ENCODE peak calls at places on chromosomes 5 and 9, in five cellular contexts. R, Q, X, J and Z are unnamed samples.

GRCh38 chr5:144436007-144436406 is 265.3 kb downstream of the KCTD16 start:
- DNase-seq in Q (no peak), X (no peak), J (no peak), R (no peak), Z (no peak)

GRCh38 chr5:116573617-116574431 is 799 bp downstream of the SEMA6A start:
- DNase-seq in X (peak; percentile 28), R (peak; percentile 83), J (no peak), Q (no peak), Z (peak; percentile 27)

GRCh38 chr9:99416007-99416406 is 193.9 kb downstream of the SEC61B start:
- DNase-seq in X (no peak), Q (no peak), R (no peak), J (no peak), Z (no peak)

GRCh38 chr5:133082128-133082527 is 30.3 kb downstream of the HSPA4 start:
- DNase-seq in Q (no peak), J (no peak), R (no peak), X (no peak), Z (no peak)

GRCh38 chr5:143536364-143536763 is 132.9 kb upstream of the NR3C1 start:
- DNase-seq in X (no peak), J (peak; percentile 28), R (no peak), Q (no peak), Z (no peak)

GRCh38 chr5:137743031-137743640 is 7.2 kb upstream of the KLHL3 start:
- DNase-seq in X (peak; percentile 61), J (peak; percentile 65), R (no peak), Q (peak; percentile 50), Z (peak; percentile 41)

GRCh38 chr5:92552206-92553160 is 1028.5 kb downstream of the NR2F1-AS1 start:
- DNase-seq in R (no peak), X (no peak), Q (no peak), J (no peak), Z (no peak)

GRCh38 chr5:72955143-72955767 is 586 bp upstream of the FCHO2 start:
- DNase-seq in J (no peak), X (peak; percentile 75), Q (peak; percentile 85), R (no peak), Z (peak; percentile 78)

GRCh38 chr9:93690618-93691017 is 114.2 kb downstream of the PHF2 start:
- DNase-seq in J (no peak), X (no peak), Q (no peak), R (no peak), Z (no peak)

GRCh38 chr9:16377311-16377710 is 493.2 kb downstream of the BNC2 start:
- DNase-seq in X (no peak), J (no peak), R (no peak), Q (no peak), Z (no peak)

GRCh38 chr9:123434619-123435240 is 78.7 kb downstream of the CRB2 start:
- DNase-seq in X (no peak), R (peak; percentile 48), J (no peak), Q (no peak), Z (no peak)

GRCh38 chr9:123373941-123374340 is 17.9 kb downstream of the CRB2 start:
- DNase-seq in X (no peak), Q (peak; percentile 62), R (no peak), J (no peak), Z (no peak)

GRCh38 chr5:112329429-112330090 is 89.5 kb downstream of the EPB41L4A start:
- DNase-seq in Q (no peak), R (no peak), J (no peak), X (no peak), Z (no peak)

GRCh38 chr9:5395428-5395827 is 42.3 kb downstream of the PLGRKT start:
- DNase-seq in X (no peak), R (no peak), J (no peak), Q (no peak), Z (no peak)

GRCh38 chr5:2511131-2511530 is 240.3 kb downstream of the IRX2 start:
- DNase-seq in J (no peak), R (no peak), Q (no peak), X (no peak), Z (no peak)

GRCh38 chr5:87598460-87598859 is 185.7 kb upstream of the CCNH start:
- DNase-seq in R (no peak), X (no peak), J (no peak), Q (no peak), Z (no peak)

GRCh38 chr9:86557063-86557766 is 203.0 kb upstream of the TUT7 start:
- DNase-seq in J (no peak), Q (peak; percentile 70), X (no peak), R (no peak), Z (no peak)

GRCh38 chr9:136825295-136826187 is 16.7 kb upstream of the AJM1 start:
- DNase-seq in Q (no peak), X (peak; percentile 11), R (no peak), J (no peak), Z (no peak)

GRCh38 chr5:59221769-59222168 is 638.9 kb downstream of the RAB3C start:
- DNase-seq in Q (no peak), J (no peak), X (no peak), R (no peak), Z (no peak)

GRCh38 chr9:73683862-73684591 is 532.4 kb downstream of the ANXA1 start:
- DNase-seq in R (no peak), Q (no peak), X (no peak), J (no peak), Z (no peak)

GRCh38 chr9:4192450-4192849 is 107.4 kb downstream of the GLIS3 start:
- DNase-seq in X (no peak), Q (no peak), J (no peak), R (no peak), Z (no peak)

GRCh38 chr5:172142709-172143215 is 45.3 kb downstream of the STK10 start:
- DNase-seq in X (no peak), J (no peak), R (no peak), Q (no peak), Z (no peak)

DNA sequence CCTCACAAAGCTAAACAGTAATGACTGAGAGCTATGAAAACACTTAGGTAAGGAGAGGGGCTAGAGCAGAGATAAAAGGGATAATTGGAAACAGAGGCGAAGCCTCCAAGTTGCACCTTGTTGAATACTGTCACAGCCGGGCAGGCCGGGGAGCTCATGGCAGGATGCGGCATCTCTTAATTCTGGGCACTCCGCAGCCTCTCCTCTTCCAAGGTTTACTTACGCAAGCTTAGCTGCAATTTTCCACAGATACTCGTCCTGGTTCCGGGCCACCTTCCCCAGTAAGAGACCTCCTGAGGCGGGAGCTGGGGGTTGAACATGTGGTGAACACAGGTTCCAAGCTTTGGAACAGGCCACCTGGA is 334.9 kb downstream of the CWC27 start:
- DNase-seq in X (peak; percentile 14), R (no peak), J (peak; percentile 33), Q (peak; percentile 18), Z (no peak)
- H3K4me3 ChIP-seq in X (no peak overlapping the region), R (peak overlapping the region; percentile 66), J (peak overlapping the region; percentile 52), Q (peak overlapping the region; percentile 56), Z (peak overlapping the region; percentile 61)

GRCh38 chr9:71758277-71758676 is 10.0 kb downstream of the CEMIP2 start:
- DNase-seq in J (no peak), Q (no peak), X (no peak), R (no peak), Z (no peak)
- H3K4me1 ChIP-seq in J (peaks cover 5% of the 10 kb centered on the region), Q (no peaks in the 10 kb centered on the region), X (peaks cover 73% of the 10 kb centered on the region), R (peaks cover 47% of the 10 kb centered on the region), Z (peaks cover 15% of the 10 kb centered on the region)

GRCh38 chr5:96408841-96409458 is 24.1 kb downstream of the PCSK1 start:
- DNase-seq in Q (no peak), J (no peak), R (no peak), X (no peak), Z (no peak)
- TF ChIP-seq POLR2A in Q (no peak), J (no peak), R (no peak), X (no peak), Z (no peak)

GRCh38 chr9:104263942-104264341 is 169.8 kb downstream of the SMC2 start:
- DNase-seq in Q (no peak), X (no peak), J (no peak), R (no peak), Z (no peak)

GRCh38 chr9:104256031-104256709 is 162.1 kb downstream of the SMC2 start:
- DNase-seq in J (no peak), R (no peak), X (no peak), Q (no peak), Z (no peak)

GRCh38 chr9:104256710-104257091 is 162.6 kb downstream of the SMC2 start:
- DNase-seq in J (no peak), Q (no peak), R (no peak), X (no peak), Z (no peak)

GRCh38 chr9:104260004-104260403 is 165.9 kb downstream of the SMC2 start:
- DNase-seq in Q (no peak), R (no peak), J (no peak), X (no peak), Z (no peak)

DNA sequence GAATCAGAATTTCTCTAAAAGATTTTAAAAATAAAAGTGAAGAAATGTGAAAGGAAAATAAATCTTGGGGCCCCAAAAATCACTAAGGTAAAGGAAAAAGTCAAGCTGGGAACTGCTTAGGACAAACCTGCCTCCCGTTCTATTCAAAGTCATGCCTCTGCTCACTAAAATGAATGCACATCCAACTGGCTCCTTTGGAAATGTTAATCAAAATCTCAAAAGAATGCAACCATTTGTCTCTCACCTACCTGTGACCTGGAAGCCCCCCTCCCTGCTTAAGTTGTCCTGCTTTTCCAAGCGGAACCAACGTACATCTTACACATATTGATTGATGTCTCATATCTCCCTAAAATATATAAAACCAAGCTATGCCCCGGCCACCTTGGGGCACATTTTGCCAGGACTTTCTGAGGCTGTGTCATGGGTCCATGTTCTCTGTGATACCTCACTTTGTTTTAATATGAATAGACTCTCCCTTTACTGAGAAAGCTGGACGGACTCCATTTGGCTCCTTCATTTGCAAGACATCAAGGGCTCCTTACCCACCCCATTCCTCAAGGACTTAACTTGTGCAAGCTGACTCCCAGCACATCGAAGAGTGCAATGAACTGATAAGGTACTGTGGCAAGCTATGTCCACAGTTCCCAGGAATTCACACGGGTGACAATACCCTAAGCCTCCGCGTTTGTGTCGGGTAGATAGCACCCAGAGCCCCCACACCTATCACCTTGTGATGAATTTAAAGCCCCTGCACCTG is 164.4 kb downstream of the SMC2 start:
- DNase-seq in X (no peak), R (no peak), Q (no peak), J (no peak), Z (no peak)
- H3K4me3 ChIP-seq in X (no peak overlapping the region), R (no peak overlapping the region), Q (no peak overlapping the region), J (no peak overlapping the region), Z (no peak overlapping the region)

DNA sequence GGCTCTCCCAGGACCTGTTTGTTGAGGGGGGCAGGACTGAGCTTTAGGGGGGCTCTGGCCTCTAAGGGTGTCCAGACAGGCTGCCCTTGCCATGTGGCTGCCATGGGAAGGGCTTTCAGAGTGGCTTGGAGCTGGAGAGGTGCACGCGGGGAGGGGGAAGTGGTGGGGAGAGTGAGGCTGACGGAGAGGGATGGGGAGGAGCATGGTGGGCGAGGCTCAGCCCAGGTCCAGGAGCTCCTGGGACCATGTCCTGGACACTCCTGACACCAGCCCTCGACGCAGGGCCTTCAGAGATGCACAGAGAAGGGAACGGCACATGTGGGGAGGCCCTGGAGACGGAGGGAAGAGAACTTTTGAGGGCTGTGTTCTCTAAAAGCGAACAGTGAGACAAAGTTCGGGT is 2.4 kb downstream of the SPAAR start:
- DNase-seq in R (no peak), J (no peak), Q (no peak), X (no peak), Z (no peak)
- H3K4me1 ChIP-seq in R (peaks cover 69% of the 10 kb centered on the region), J (peaks cover 48% of the 10 kb centered on the region), Q (peaks cover 30% of the 10 kb centered on the region), X (peaks cover 40% of the 10 kb centered on the region), Z (peaks cover 57% of the 10 kb centered on the region)